ENCODE peak calls at places on chromosomes 13 and 19, in eight cellular contexts. O is left ventricle myocardium inferior, C is hepatocyte, L is GM23248, X is astrocyte, E is psoas muscle, T is left lung, K is cardiac muscle cell. V is an unnamed sample. For H3K27me3 and H3K36me3, the result is how much of the 10 kb centered on the place peaks cover.

GRCh38 chr19:13961826-13962737 is 9.8 kb downstream of the DCAF15 start:
- DNase-seq in L (no peak), K (peak), E (no peak), C (peak), X (no peak), O (no peak), T (no peak), V (no peak)

GRCh38 chr19:16051254-16052025 is 24.9 kb upstream of the TPM4 start:
- DNase-seq in X (no peak), L (no peak), T (no peak), O (no peak), K (peak), C (no peak), E (no peak), V (no peak)

GRCh38 chr19:30070970-30071632 is 129.1 kb downstream of the URI1 start:
- DNase-seq in O (peak), E (peak), X (no peak), K (no peak), C (no peak), T (peak), L (no peak), V (no peak)

GRCh38 chr13:59442946-59443345 is 720.8 kb downstream of the DIAPH3 start:
- DNase-seq in O (no peak), C (no peak), X (no peak), L (no peak), T (no peak), K (peak), E (no peak), V (no peak)

GRCh38 chr19:48708471-48708870 is 11.1 kb downstream of the MAMSTR start:
- DNase-seq in K (no peak), E (no peak), L (no peak), C (no peak), X (no peak), O (no peak), T (no peak), V (no peak)

GRCh38 chr13:114313061-114313860 is 1.0 kb upstream of the CHAMP1 start:
- DNase-seq in O (no peak), L (peak), K (no peak), C (no peak), X (no peak), T (no peak), E (no peak), V (no peak)

GRCh38 chr13:59354665-59355064 is 809.1 kb downstream of the DIAPH3 start:
- DNase-seq in T (no peak), E (no peak), X (no peak), O (no peak), K (no peak), L (no peak), C (peak), V (no peak)

GRCh38 chr13:48862572-48862971 is 113.1 kb upstream of the FNDC3A start:
- DNase-seq in L (no peak), E (no peak), X (no peak), O (no peak), T (no peak), C (no peak), K (no peak), V (no peak)

GRCh38 chr19:48678201-48678600 is 5.4 kb upstream of the NTN5 start:
- DNase-seq in K (no peak), E (no peak), T (no peak), O (no peak), C (peak), L (no peak), X (no peak), V (no peak)

GRCh38 chr19:39110263-39110967 is 15.2 kb upstream of the PAK4 start:
- DNase-seq in E (no peak), L (peak), O (peak), C (peak), K (peak), X (no peak), T (peak), V (peak)

GRCh38 chr19:39852882-39853281 is 6.7 kb upstream of the FBL start:
- DNase-seq in E (no peak), T (no peak), C (no peak), O (no peak), L (no peak), X (no peak), K (no peak), V (no peak)

GRCh38 chr13:29875646-29876045 is 25.2 kb upstream of the UBL3 start:
- DNase-seq in X (no peak), C (no peak), O (no peak), E (no peak), K (no peak), T (no peak), L (no peak), V (no peak)

GRCh38 chr13:41696163-41697003 is 239.0 kb downstream of the RGCC start:
- DNase-seq in O (no peak), X (peak), T (no peak), L (peak), E (no peak), K (peak), C (peak), V (peak)

GRCh38 chr13:52751196-52751595 is 11.6 kb upstream of the CNMD start:
- DNase-seq in T (no peak), O (no peak), K (no peak), X (no peak), L (no peak), C (no peak), E (no peak), V (no peak)

GRCh38 chr13:77860621-77861020 is 58.0 kb downstream of the EDNRB start:
- DNase-seq in E (no peak), T (no peak), L (peak), X (peak), O (no peak), K (peak), C (no peak), V (no peak)

GRCh38 chr13:95176611-95177259 is 124.5 kb downstream of the ABCC4 start:
- DNase-seq in X (peak), T (no peak), L (no peak), K (peak), C (peak), O (no peak), E (no peak), V (no peak)

GRCh38 chr19:48715276-48715675 is 4.2 kb downstream of the MAMSTR start:
- DNase-seq in K (no peak), X (no peak), T (no peak), O (no peak), E (peak), C (no peak), L (no peak), V (no peak)

GRCh38 chr19:31715249-31715944 is 366.2 kb upstream of the TSHZ3 start:
- DNase-seq in L (no peak), C (no peak), O (no peak), T (no peak), K (peak), X (peak), E (no peak), V (no peak)

GRCh38 chr13:41780736-41781708 is 179.9 kb downstream of the VWA8 start:
- DNase-seq in T (no peak), K (peak), E (no peak), C (no peak), O (no peak), X (peak), L (peak), V (no peak)

GRCh38 chr13:107205318-107206112 is 637.6 kb upstream of the ARGLU1 start:
- DNase-seq in O (peak), X (peak), K (peak), E (peak), T (peak), L (peak), C (peak), V (peak)

GRCh38 chr13:21429217-21429616 is 29.9 kb downstream of the ZDHHC20 start:
- DNase-seq in X (no peak), K (no peak), O (no peak), L (no peak), C (no peak), E (no peak), T (no peak), V (no peak)

GRCh38 chr19:47377208-47377701 is 28.1 kb downstream of the DHX34 start:
- DNase-seq in C (no peak), T (no peak), E (no peak), L (no peak), O (peak), X (no peak), K (no peak), V (no peak)

GRCh38 chr19:581399-582111 is 8.1 kb upstream of the HCN2 start:
- DNase-seq in X (no peak), T (no peak), K (no peak), C (no peak), E (no peak), O (no peak), L (no peak), V (no peak)

GRCh38 chr13:44249439-44249838 is 124.2 kb upstream of the SERP2 start:
- DNase-seq in O (peak), E (peak), L (peak), C (peak), X (peak), K (peak), T (no peak), V (no peak)

GRCh38 chr19:756232-756631 is 5.3 kb downstream of the MISP start:
- DNase-seq in O (no peak), C (no peak), E (no peak), K (peak), L (peak), X (peak), T (no peak), V (no peak)

GRCh38 chr19:1865172-1866010 is 2.0 kb upstream of the KLF16 start:
- DNase-seq in K (no peak), C (no peak), T (no peak), O (no peak), E (no peak), L (no peak), X (no peak), V (no peak)

GRCh38 chr13:83414393-83414792 is 467.9 kb downstream of the SLITRK1 start:
- DNase-seq in L (peak), C (no peak), O (no peak), K (no peak), T (no peak), X (no peak), E (no peak), V (no peak)

GRCh38 chr19:6109947-6110346 is 353 bp downstream of the RFX2 start:
- DNase-seq in T (no peak), C (no peak), E (no peak), O (peak), X (no peak), L (peak), K (no peak), V (no peak)

GRCh38 chr13:84405286-84405685 is 523.0 kb upstream of the SLITRK1 start:
- DNase-seq in X (peak), T (no peak), L (no peak), E (no peak), C (no peak), O (no peak), K (peak), V (no peak)

GRCh38 chr13:43054803-43055802 is 31.7 kb downstream of the DNAJC15 start:
- DNase-seq in X (peak), T (no peak), C (peak), O (no peak), E (peak), L (peak), K (peak), V (peak)

GRCh38 chr13:27083183-27083582 is 88.4 kb downstream of the USP12 start:
- DNase-seq in L (no peak), X (no peak), E (no peak), T (no peak), O (no peak), C (no peak), K (no peak), V (no peak)

GRCh38 chr13:106348032-106348431 is 187.4 kb downstream of the EFNB2 start:
- DNase-seq in X (peak), K (peak), O (no peak), C (peak), E (no peak), T (no peak), L (peak), V (peak)

GRCh38 chr13:39913928-39914327 is 258.5 kb downstream of the COG6 start:
- DNase-seq in L (peak), C (no peak), T (no peak), E (no peak), X (no peak), K (peak), O (no peak), V (no peak)

GRCh38 chr13:31927219-31927653 is 104.3 kb upstream of the FRY start:
- DNase-seq in E (no peak), C (peak), L (no peak), O (no peak), K (no peak), T (no peak), X (no peak), V (no peak)

DNA sequence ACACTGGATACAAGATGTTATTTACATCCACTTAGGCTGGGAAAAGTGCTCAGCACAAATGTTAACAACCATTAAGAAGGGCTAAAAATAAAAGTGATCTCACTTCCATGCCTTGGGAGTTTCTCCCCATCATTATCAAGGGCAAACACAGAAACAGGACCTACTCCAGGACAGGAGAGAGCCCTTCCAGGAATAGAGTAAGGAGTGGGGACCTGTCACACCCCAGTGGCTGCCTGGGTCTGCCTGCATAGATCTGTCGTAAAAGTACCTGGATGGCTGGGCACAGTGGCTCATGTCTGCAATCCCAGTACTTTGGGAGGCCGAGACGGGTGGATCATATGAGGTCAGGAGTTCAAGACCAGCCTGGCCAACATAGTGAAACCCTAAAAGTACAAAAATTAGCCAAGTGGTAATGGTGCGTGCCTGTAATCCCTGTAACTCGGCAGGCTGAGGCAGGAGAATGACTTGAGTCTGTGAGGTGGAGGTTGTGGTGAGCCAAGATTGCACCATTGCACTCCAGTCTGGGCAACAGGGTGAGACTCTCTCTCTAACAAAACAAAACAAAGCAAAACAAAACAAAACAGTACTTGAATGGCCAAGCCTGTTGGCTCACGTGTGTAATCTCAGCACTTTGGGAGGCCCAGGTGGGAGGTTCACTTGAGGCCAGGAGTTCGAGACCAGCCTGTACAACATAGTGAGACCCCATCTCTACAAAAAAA is 5.6 kb downstream of the ATP8A2 start:
- DNase-seq in T (no peak), E (no peak), X (no peak), C (no peak), L (no peak), K (no peak), O (no peak), V (no peak)
- H3K27me3 ChIP-seq in T (half or more), E (under half), X (under half), C (under half), L (under half), K (under half), O (half or more), V (under half)

DNA sequence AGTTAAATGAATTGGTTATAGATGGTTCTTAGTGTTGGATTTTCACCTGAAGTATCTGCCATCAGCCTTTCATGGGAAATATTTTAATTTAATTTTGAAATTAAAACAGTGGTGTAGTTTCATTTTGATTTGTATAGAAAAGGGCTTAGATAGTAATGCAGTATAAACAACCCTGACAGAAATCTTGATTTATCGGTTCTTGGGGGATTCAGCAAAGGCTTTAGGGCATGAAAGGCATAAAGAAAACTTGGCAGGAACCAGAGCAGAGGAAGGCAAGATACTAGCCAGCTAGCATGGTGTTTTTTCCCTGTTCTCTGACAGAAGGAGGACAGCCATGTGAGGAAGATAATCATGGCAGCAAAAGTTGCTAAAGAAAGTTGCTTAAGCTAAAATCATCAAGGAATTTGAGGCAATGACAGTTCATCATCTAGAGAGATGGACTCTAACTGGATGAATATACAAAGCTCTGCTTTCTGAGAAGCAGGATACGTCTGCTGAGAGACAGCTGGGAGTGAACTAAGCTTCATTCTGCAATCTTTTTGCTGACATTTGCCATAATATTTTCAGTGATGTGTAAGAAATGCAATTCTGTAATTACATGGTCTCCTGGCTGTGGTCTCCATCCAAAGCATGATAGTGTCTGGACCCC is 294.1 kb downstream of the KCNRG start:
- DNase-seq in L (no peak), K (peak), C (no peak), X (no peak), E (no peak), T (no peak), O (no peak), V (no peak)
- H3K4me3 ChIP-seq in L (no peak), K (no peak), C (no peak), X (no peak), E (no peak), T (no peak), O (no peak), V (no peak)

GRCh38 chr19:3113100-3114017 is 19.2 kb downstream of the GNA11 start:
- DNase-seq in E (no peak), C (no peak), O (no peak), X (no peak), K (no peak), L (no peak), T (no peak), V (no peak)

GRCh38 chr19:3114811-3115210 is 20.6 kb downstream of the GNA11 start:
- DNase-seq in L (no peak), K (no peak), E (no peak), O (no peak), C (no peak), X (no peak), T (no peak), V (no peak)

GRCh38 chr19:3112375-3113099 is 18.4 kb downstream of the GNA11 start:
- DNase-seq in K (no peak), X (no peak), C (no peak), E (no peak), T (no peak), O (no peak), L (no peak), V (no peak)

GRCh38 chr19:3115411-3115810 is 20.4 kb upstream of the GNA15 start:
- DNase-seq in C (no peak), L (no peak), T (no peak), O (no peak), E (peak), X (no peak), K (no peak), V (no peak)

DNA sequence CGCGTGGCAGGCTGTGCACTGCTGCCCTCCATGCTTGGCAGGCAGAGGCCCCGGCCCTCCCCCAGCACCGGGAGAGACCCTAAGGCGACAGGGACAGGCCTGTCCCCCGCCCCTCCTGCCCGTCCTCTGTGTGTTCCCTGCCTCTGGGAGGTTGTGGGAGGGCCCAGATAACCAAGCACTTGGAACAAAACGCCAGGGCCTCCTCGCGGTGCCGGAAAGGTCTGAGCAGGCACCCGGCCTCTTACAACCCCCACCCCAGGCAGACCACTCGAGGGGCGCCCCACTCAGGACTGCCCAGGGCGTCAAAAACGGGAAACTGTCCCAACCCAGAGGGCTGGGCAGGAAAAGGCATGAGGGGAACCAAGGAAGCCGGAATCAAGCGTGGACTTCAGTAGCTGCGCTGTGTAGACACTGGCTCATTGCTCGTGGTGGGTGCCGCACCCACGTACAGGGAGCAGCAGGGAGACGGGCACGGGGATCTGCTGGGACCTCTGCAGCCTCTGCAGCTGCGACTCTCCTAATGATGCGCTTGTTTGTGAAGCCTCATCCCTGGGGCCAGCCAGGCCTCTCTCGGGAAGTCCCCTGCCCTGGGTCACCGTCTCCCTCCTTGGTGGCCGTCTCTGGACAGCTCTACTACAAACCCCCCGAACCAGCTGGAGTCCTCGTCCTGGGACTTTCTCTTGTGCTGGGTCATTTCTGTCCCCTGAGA is 20.0 kb downstream of the GNA11 start:
- DNase-seq in K (no peak), C (no peak), X (no peak), T (no peak), E (no peak), O (no peak), L (no peak), V (no peak)
- H3K36me3 ChIP-seq in K (under half), C (under half), X (under half), T (under half), E (under half), O (half or more), L (under half), V (under half)

GRCh38 chr19:41933693-41934426 is 5.6 kb upstream of the ERFL start:
- DNase-seq in K (no peak), O (no peak), X (no peak), C (no peak), E (no peak), L (no peak), T (no peak), V (no peak)

GRCh38 chr19:41930926-41931592 is 2.8 kb upstream of the ERFL start:
- DNase-seq in X (no peak), K (no peak), L (peak), E (no peak), O (no peak), C (no peak), T (no peak), V (no peak)

GRCh38 chr19:41930322-41930722 is 2.1 kb upstream of the ERFL start:
- DNase-seq in X (no peak), T (no peak), K (no peak), C (no peak), O (no peak), L (no peak), E (no peak), V (no peak)

GRCh38 chr19:41933131-41933458 is 4.8 kb upstream of the ERFL start:
- DNase-seq in T (no peak), K (no peak), O (no peak), L (peak), X (no peak), E (no peak), C (no peak), V (no peak)

DNA sequence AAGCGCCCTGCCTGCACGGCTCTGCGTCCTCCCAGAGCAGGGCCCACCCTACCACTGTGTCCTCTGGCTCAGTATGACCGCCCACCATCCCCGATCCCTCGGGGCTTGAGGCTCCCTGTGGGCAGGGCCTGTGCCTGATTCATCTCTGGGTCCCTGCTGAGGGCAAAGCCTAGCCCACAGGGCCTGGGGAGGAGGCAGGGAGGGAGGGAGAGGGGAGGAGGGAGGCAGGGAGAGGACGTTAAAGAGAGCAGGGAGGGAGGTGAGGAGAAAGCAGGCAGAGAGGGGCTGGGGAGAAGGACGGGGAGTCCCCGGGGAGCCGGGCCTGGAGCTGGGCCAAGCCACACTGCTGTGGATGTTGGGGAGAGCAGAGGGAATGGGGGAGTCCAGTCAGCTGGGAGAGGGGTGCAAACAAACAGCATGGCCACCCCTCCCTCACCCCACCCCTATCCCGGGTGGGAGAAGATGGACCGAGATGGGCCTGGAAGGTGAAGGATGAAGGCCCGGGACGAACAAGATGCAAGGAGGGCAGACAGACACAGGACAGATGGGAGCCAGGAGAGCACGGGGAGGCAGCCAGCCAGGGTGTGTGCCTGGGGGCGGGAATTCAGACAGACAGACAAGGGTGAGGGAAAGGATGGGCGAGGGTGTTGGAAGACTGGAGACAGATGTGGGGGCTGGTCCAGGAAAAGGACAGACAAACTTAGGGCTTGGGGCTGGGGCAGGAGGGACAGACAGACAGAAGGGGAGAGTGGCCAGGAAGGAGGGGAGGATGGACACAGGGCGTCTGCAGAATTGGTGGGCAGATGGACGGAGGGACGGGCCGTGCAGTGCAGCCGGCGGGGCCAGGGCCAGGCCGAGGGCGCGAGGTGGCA is 4.2 kb upstream of the ERFL start:
- DNase-seq in T (no peak), C (no peak), O (no peak), X (no peak), L (no peak), E (no peak), K (no peak), V (no peak)
- H3K27me3 ChIP-seq in T (half or more), C (half or more), O (half or more), X (half or more), L (half or more), E (half or more), K (half or more), V (under half)

V was measured in HAP-1.